ENCODE peak calls at places on chromosomes 3 and 15, in nine cellular contexts. D is psoas muscle, P is IMR-90, I is lung, C is NB4, R is fibroblast of lung, T is HepG2, S is AG10803, A is BJ. F is an unnamed sample.

GRCh38 chr15:81296673-81297072 is 27.3 kb downstream of the STARD5 start:
- DNase-seq in D (peak; percentile 62), P (no peak), I (no peak), C (peak; percentile 96), R (no peak), T (no peak), S (no peak), A (no peak), F (peak; percentile 95)

GRCh38 chr3:180802837-180803236 is 109.6 kb upstream of the FXR1 start:
- DNase-seq in D (no peak), P (peak; percentile 4), I (no peak), C (peak; percentile 12), R (peak; percentile 9), T (peak; percentile 28), S (peak; percentile 21), A (no peak), F (peak; percentile 10)

GRCh38 chr15:87672309-87672897 is 584.1 kb downstream of the NTRK3 start:
- DNase-seq in D (no peak), P (peak; percentile 41), I (no peak), C (no peak), R (peak; percentile 39), T (no peak), S (peak; percentile 44), A (no peak), F (no peak)

GRCh38 chr3:188320757-188321156 is 166.8 kb downstream of the LPP start:
- DNase-seq in D (no peak), P (peak; percentile 83), I (no peak), C (no peak), R (peak; percentile 90), T (no peak), S (peak; percentile 81), A (no peak), F (no peak)

GRCh38 chr15:51349156-51349844 is 7.8 kb downstream of the GLDN start:
- DNase-seq in D (no peak), P (no peak), I (no peak), C (no peak), R (peak; percentile 14), T (no peak), S (peak; percentile 11), A (no peak), F (no peak)

GRCh38 chr3:23981955-23982354 is 36.9 kb downstream of the NR1D2 start:
- DNase-seq in D (no peak), P (no peak), I (no peak), C (no peak), R (no peak), T (no peak), S (no peak), A (no peak), F (no peak)

GRCh38 chr3:23776352-23776891 is 29.3 kb upstream of the UBE2E1 start:
- DNase-seq in D (no peak), P (peak; percentile 81), I (no peak), C (no peak), R (peak; percentile 74), T (no peak), S (peak; percentile 88), A (peak; percentile 54), F (no peak)

GRCh38 chr15:32746116-32746857 is 28.5 kb downstream of the GREM1 start:
- DNase-seq in D (no peak), P (no peak), I (no peak), C (no peak), R (no peak), T (no peak), S (no peak), A (no peak), F (no peak)

GRCh38 chr3:114213669-114214541 is 23.5 kb downstream of the ZNF80 start:
- DNase-seq in D (peak; percentile 48), P (peak; percentile 78), I (no peak), C (peak; percentile 39), R (peak; percentile 82), T (no peak), S (peak; percentile 68), A (peak; percentile 51), F (peak; percentile 92)

GRCh38 chr3:159739166-159739565 is 249.5 kb upstream of the IL12A start:
- DNase-seq in D (no peak), P (no peak), I (no peak), C (no peak), R (no peak), T (no peak), S (no peak), A (no peak), F (no peak)

GRCh38 chr3:69536306-69537020 is 150.6 kb upstream of the FRMD4B start:
- DNase-seq in D (no peak), P (no peak), I (no peak), C (no peak), R (no peak), T (no peak), S (no peak), A (no peak), F (no peak)

GRCh38 chr3:129699635-129700034 is 93.2 kb upstream of the PLXND1 start:
- DNase-seq in D (no peak), P (no peak), I (no peak), C (no peak), R (no peak), T (no peak), S (no peak), A (no peak), F (no peak)

GRCh38 chr3:120147072-120147871 is 53.0 kb upstream of the GSK3B start:
- DNase-seq in D (no peak), P (no peak), I (no peak), C (peak; percentile 39), R (no peak), T (peak; percentile 39), S (no peak), A (no peak), F (peak; percentile 60)

GRCh38 chr15:95287774-95288173 is 1042.7 kb upstream of the NR2F2 start:
- DNase-seq in D (no peak), P (peak; percentile 65), I (no peak), C (no peak), R (peak; percentile 38), T (no peak), S (no peak), A (no peak), F (no peak)
- H3K4me3 ChIP-seq in D (no peak overlapping the region), P (no peak overlapping the region), I (no peak overlapping the region), C (no peak overlapping the region), R (no peak overlapping the region), T (no peak overlapping the region), S (no peak overlapping the region), A (no peak overlapping the region), F (no peak overlapping the region)

DNA sequence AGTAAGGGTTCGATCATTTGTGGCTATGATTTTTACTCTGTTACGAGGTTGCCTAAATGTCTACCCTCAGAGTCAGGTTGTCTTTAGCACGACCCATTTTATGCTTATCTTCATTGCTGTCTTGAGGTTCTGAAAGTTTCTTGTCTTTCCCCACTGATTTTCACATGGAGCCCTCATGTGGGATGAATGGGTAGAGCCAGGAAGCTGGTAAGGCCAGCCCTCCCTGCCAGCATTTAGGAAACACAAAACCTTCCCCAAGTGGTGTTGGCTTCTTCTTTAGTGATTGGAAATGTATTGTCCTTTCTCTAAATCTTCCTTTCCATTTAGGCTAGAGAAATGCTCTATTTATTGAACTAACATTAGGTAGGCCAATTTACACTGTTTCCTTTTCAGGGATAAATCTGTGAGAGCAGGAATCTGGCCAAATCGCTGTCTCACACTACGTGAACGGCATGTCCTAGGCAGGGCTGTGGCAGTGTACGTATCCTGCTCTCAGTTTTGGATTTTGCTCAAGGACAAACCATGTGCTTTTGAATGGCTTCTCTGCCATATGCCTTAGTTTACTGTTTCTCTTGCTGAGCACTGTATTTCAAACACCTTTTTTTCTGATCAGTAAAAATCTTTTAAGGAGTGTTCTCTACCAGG is 43.7 kb downstream of the MYZAP start:
- DNase-seq in D (peak; percentile 71), P (no peak), I (no peak), C (no peak), R (no peak), T (no peak), S (no peak), A (no peak), F (no peak)
- TF ChIP-seq CTCF in D (no peak), P (no peak), I (no peak), C (no peak), R (no peak), T (no peak), S (peak; percentile 5), A (peak; percentile 15), F (no peak)

GRCh38 chr15:57382222-57382621 is 5.9 kb downstream of the CGNL1 start:
- DNase-seq in D (no peak), P (no peak), I (no peak), C (no peak), R (no peak), T (peak; percentile 29), S (no peak), A (no peak), F (no peak)

GRCh38 chr15:57376695-57377477 is 581 bp downstream of the CGNL1 start:
- DNase-seq in D (peak; percentile 58), P (peak; percentile 4), I (peak; percentile 64), C (peak; percentile 15), R (no peak), T (peak; percentile 66), S (no peak), A (no peak), F (no peak)

GRCh38 chr15:57377478-57377847 is 1.2 kb downstream of the CGNL1 start:
- DNase-seq in D (no peak), P (no peak), I (no peak), C (no peak), R (no peak), T (no peak), S (no peak), A (no peak), F (no peak)

GRCh38 chr15:57380854-57381253 is 4.5 kb downstream of the CGNL1 start:
- DNase-seq in D (no peak), P (no peak), I (no peak), C (no peak), R (no peak), T (no peak), S (no peak), A (no peak), F (no peak)

GRCh38 chr15:57379487-57379886 is 3.2 kb downstream of the CGNL1 start:
- DNase-seq in D (no peak), P (no peak), I (no peak), C (no peak), R (no peak), T (no peak), S (no peak), A (no peak), F (no peak)
- H3K4me3 ChIP-seq in D (no peak overlapping the region), P (no peak overlapping the region), I (no peak overlapping the region), C (no peak overlapping the region), R (no peak overlapping the region), T (no peak overlapping the region), S (no peak overlapping the region), A (no peak overlapping the region), F (no peak overlapping the region)

GRCh38 chr3:21294768-21295167 is 456.2 kb downstream of the ZNF385D start:
- DNase-seq in D (no peak), P (peak; percentile 17), I (no peak), C (no peak), R (peak; percentile 85), T (no peak), S (peak; percentile 76), A (peak; percentile 35), F (no peak)

GRCh38 chr3:21292971-21293370 is 458.0 kb downstream of the ZNF385D start:
- DNase-seq in D (no peak), P (no peak), I (no peak), C (no peak), R (no peak), T (no peak), S (no peak), A (no peak), F (no peak)

DNA sequence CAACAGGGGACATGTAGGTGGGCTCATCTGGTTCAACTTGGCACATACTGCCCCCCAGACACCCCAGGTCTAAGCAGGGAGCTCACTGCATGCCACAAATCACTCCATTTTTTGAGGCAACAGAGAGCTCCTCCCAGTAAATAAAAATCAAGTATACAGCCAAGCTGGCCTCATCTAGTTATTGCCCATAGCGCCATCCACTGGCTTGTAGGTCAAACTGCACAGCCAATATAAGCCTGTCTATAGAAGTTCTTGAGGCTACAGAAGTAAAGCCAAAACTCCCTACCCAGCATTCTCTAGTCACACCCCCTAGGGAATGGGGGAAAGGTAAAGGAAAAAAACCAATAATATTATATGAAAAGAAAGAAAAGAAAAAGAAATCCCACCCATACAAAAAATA is 453.7 kb downstream of the ZNF385D start:
- DNase-seq in D (no peak), P (no peak), I (no peak), C (no peak), R (no peak), T (no peak), S (no peak), A (no peak), F (no peak)
- TF ChIP-seq CTCF in D (no peak), P (no peak), I (no peak), C (no peak), R (no peak), T (no peak), S (no peak), A (no peak), F (no peak)